ENCODE peak calls at places on chromosomes 16 and 17, in four cellular contexts. B is cardiac muscle cell; F is stimulated activated CD8-positive, alpha-beta memory T cell treated with anti-CD3 and anti-CD28 coated beads, Interleukin-4, amount 100 ng/mL, for 24 hours; A is T-cell. E is an unnamed sample.

GRCh38 chr17:72392056-72393010 is 271.5 kb downstream of the SOX9 start:
- DNase-seq in B (no peak), F (no peak), A (no peak), E (no peak)

GRCh38 chr17:79047923-79048825 is 24.2 kb downstream of the C1QTNF1 start:
- DNase-seq in A (no peak), B (no peak), F (no peak), E (no peak)

GRCh38 chr16:56558024-56558747 is 6.7 kb upstream of the MT4 start:
- DNase-seq in A (no peak), B (no peak), F (no peak), E (no peak)

GRCh38 chr17:12637015-12637414 is 28.7 kb upstream of the MYOCD start:
- DNase-seq in A (no peak), F (no peak), B (peak), E (no peak)

GRCh38 chr17:42409467-42410351 is 13.3 kb downstream of the CAVIN1 start:
- DNase-seq in B (no peak), F (no peak), A (no peak), E (no peak)

GRCh38 chr16:55949518-55949917 is 74.3 kb upstream of the CES5A start:
- DNase-seq in F (no peak), B (no peak), A (no peak), E (no peak)

GRCh38 chr17:64240741-64241347 is 22.2 kb downstream of the TEX2 start:
- DNase-seq in F (no peak), A (no peak), B (no peak), E (no peak)

GRCh38 chr17:38658741-38659345 is 15.9 kb downstream of the EPOP start:
- DNase-seq in B (no peak), F (no peak), A (no peak), E (no peak)

GRCh38 chr16:84514874-84515835 is 10.7 kb upstream of the MEAK7 start:
- DNase-seq in B (peak), A (peak), F (peak), E (no peak)

GRCh38 chr16:27330542-27330941 is 16.8 kb downstream of the IL4R start:
- DNase-seq in B (no peak), F (no peak), A (no peak), E (no peak)

GRCh38 chr17:77425791-77426641 is 285.2 kb downstream of the SEC14L1 start:
- DNase-seq in F (peak), B (no peak), A (no peak), E (no peak)

GRCh38 chr16:4404247-4404966 is 12.0 kb downstream of the CORO7 start:
- DNase-seq in B (peak), A (peak), F (no peak), E (peak)

GRCh38 chr17:48505788-48506187 is 25.0 kb downstream of the HOXB1 start:
- DNase-seq in B (peak), F (no peak), A (peak), E (no peak)

GRCh38 chr17:31581022-31581483 is 189.6 kb downstream of the RAB11FIP4 start:
- DNase-seq in A (no peak), B (no peak), F (no peak), E (no peak)

GRCh38 chr17:77205396-77206124 is 64.8 kb downstream of the SEC14L1 start:
- DNase-seq in A (no peak), B (no peak), F (no peak), E (no peak)

GRCh38 chr16:19236561-19236960 is 49.0 kb upstream of the CLEC19A start:
- DNase-seq in A (no peak), F (no peak), B (no peak), E (no peak)

GRCh38 chr17:53454337-53454736 is 368.4 kb upstream of the KIF2B start:
- DNase-seq in F (no peak), A (no peak), B (no peak), E (no peak)

GRCh38 chr17:68310141-68310540 is 18.8 kb downstream of the ARSG start:
- DNase-seq in A (no peak), B (no peak), F (no peak), E (no peak)

GRCh38 chr17:77769215-77769614 is 189.3 kb upstream of the TNRC6C start:
- DNase-seq in A (no peak), B (no peak), F (no peak), E (no peak)

GRCh38 chr17:36544049-36544319 is 735 bp upstream of the GGNBP2 start:
- DNase-seq in F (no peak), B (peak), A (no peak), E (no peak)

GRCh38 chr17:11598274-11599221 is at the start of gene DNAH9:
- DNase-seq in F (peak), B (peak), A (no peak), E (peak)

GRCh38 chr17:39194985-39195524 is 2.4 kb downstream of the CACNB1 start:
- DNase-seq in B (no peak), F (no peak), A (no peak), E (no peak)

GRCh38 chr17:17445925-17446665 is 30.7 kb upstream of the MED9 start:
- DNase-seq in A (no peak), B (no peak), F (no peak), E (no peak)

GRCh38 chr17:4176803-4177472 is 33.9 kb downstream of the CYB5D2 start:
- DNase-seq in F (no peak), A (peak), B (no peak), E (no peak)

GRCh38 chr16:67165121-67166034 is 833 bp downstream of the HSF4 start:
- DNase-seq in B (peak), A (no peak), F (no peak), E (no peak)

GRCh38 chr16:381788-382717 is at the start of gene PGAP6:
- DNase-seq in A (peak), B (peak), F (peak), E (no peak)

GRCh38 chr17:61495161-61495857 is 43.1 kb downstream of the TBX4 start:
- DNase-seq in A (no peak), B (no peak), F (no peak), E (no peak)

GRCh38 chr17:49290690-49291326 is 60.2 kb upstream of the PHOSPHO1 start:
- DNase-seq in B (peak), F (no peak), A (peak), E (peak)

GRCh38 chr17:17506181-17506741 is 10.1 kb upstream of the RASD1 start:
- DNase-seq in B (no peak), A (no peak), F (no peak), E (no peak)

GRCh38 chr17:17345686-17346427 is 42.7 kb downstream of the NT5M start:
- DNase-seq in F (no peak), A (no peak), B (no peak), E (no peak)

GRCh38 chr16:85935957-85936760 is 37.2 kb downstream of the IRF8 start:
- DNase-seq in A (peak), B (no peak), F (peak), E (no peak)

GRCh38 chr16:4140652-4141051 is 24.4 kb upstream of the ADCY9 start:
- DNase-seq in F (no peak), A (no peak), B (no peak), E (no peak)

GRCh38 chr16:16992986-16993783 is 477.6 kb downstream of the XYLT1 start:
- DNase-seq in B (no peak), F (no peak), A (peak), E (no peak)

GRCh38 chr16:5979905-5980550 is 882.4 kb upstream of the EEF2KMT start:
- DNase-seq in A (no peak), F (no peak), B (no peak), E (no peak)